ENCODE peak calls at places on chromosomes 6 and 20, in five cellular contexts. L, B, Q, Y and G are unnamed samples.

GRCh38 chr6:43014434-43014909 is 423 bp downstream of the KLHDC3 start:
- DNase-seq in L (peak; percentile 45), B (no peak), Q (no peak), Y (no peak), G (peak; percentile 26)

GRCh38 chr6:98985391-98985790 is 37.6 kb upstream of the FBXL4 start:
- DNase-seq in L (no peak), B (no peak), Q (no peak), Y (no peak), G (no peak)

GRCh38 chr6:100719883-100720682 is 161.0 kb downstream of the ASCC3 start:
- DNase-seq in L (peak; percentile 41), B (no peak), Q (no peak), Y (peak; percentile 27), G (no peak)

GRCh38 chr6:14466278-14466677 is 348.7 kb downstream of the CD83 start:
- DNase-seq in L (peak; percentile 58), B (no peak), Q (no peak), Y (no peak), G (no peak)

GRCh38 chr20:58361549-58361948 is 27.5 kb upstream of the VAPB start:
- DNase-seq in L (peak; percentile 51), B (no peak), Q (no peak), Y (peak; percentile 35), G (no peak)

GRCh38 chr6:42095066-42095465 is 44.7 kb downstream of the TAF8 start:
- DNase-seq in L (no peak), B (no peak), Q (no peak), Y (peak; percentile 37), G (no peak)

GRCh38 chr6:24936641-24937317 is 1.0 kb upstream of the RIPOR2 start:
- DNase-seq in L (peak; percentile 58), B (no peak), Q (no peak), Y (no peak), G (no peak)

GRCh38 chr6:35230950-35231349 is 17.2 kb downstream of the SCUBE3 start:
- DNase-seq in L (no peak), B (no peak), Q (no peak), Y (no peak), G (no peak)

GRCh38 chr20:18020931-18021330 is 36.8 kb downstream of the OVOL2 start:
- DNase-seq in L (no peak), B (no peak), Q (no peak), Y (no peak), G (peak; percentile 14)

GRCh38 chr6:79570802-79571367 is 33.7 kb upstream of the LCA5 start:
- DNase-seq in L (peak; percentile 48), B (no peak), Q (no peak), Y (no peak), G (no peak)

GRCh38 chr6:5175635-5176034 is 85.1 kb downstream of the LYRM4 start:
- DNase-seq in L (no peak), B (no peak), Q (no peak), Y (no peak), G (no peak)

GRCh38 chr20:41395669-41396664 is 29.3 kb upstream of the EMILIN3 start:
- DNase-seq in L (peak; percentile 10), B (peak; percentile 55), Q (peak; percentile 30), Y (peak; percentile 34), G (peak; percentile 23)

GRCh38 chr6:51827580-51827979 is 259.8 kb downstream of the PKHD1 start:
- DNase-seq in L (no peak), B (no peak), Q (no peak), Y (no peak), G (no peak)

GRCh38 chr6:32944265-32944664 is 3.4 kb upstream of the HLA-DMB start:
- DNase-seq in L (no peak), B (no peak), Q (no peak), Y (no peak), G (peak; percentile 28)

GRCh38 chr6:137150072-137150471 is 23.4 kb downstream of the IL22RA2 start:
- DNase-seq in L (no peak), B (no peak), Q (no peak), Y (no peak), G (no peak)

GRCh38 chr6:78607188-78607587 is 260.2 kb upstream of the IRAK1BP1 start:
- DNase-seq in L (peak; percentile 49), B (no peak), Q (no peak), Y (no peak), G (no peak)

GRCh38 chr20:23520185-23520584 is 29.3 kb downstream of the CST8 start:
- DNase-seq in L (no peak), B (no peak), Q (no peak), Y (peak; percentile 62), G (no peak)

GRCh38 chr6:62445521-62445920 is 159.5 kb upstream of the KHDRBS2 start:
- DNase-seq in L (no peak), B (no peak), Q (no peak), Y (no peak), G (no peak)

GRCh38 chr20:49276201-49276894 is 1.5 kb downstream of the ZNFX1 start:
- DNase-seq in L (peak; percentile 74), B (no peak), Q (no peak), Y (peak; percentile 30), G (peak; percentile 43)

GRCh38 chr20:47689726-47690125 is 95.6 kb downstream of the SULF2 start:
- DNase-seq in L (no peak), B (no peak), Q (no peak), Y (no peak), G (no peak)

GRCh38 chr6:7541175-7542064 is at the start of gene DSP:
- DNase-seq in L (no peak), B (peak; percentile 78), Q (peak; percentile 61), Y (peak; percentile 84), G (peak; percentile 75)

GRCh38 chr6:89134723-89135122 is 11.1 kb upstream of the PM20D2 start:
- DNase-seq in L (no peak), B (no peak), Q (no peak), Y (peak; percentile 51), G (no peak)

GRCh38 chr6:161152904-161153662 is 120.8 kb downstream of the AGPAT4 start:
- DNase-seq in L (no peak), B (no peak), Q (no peak), Y (no peak), G (no peak)

GRCh38 chr6:105401247-105402089 is 1.4 kb downstream of the PREP start:
- DNase-seq in L (peak; percentile 41), B (no peak), Q (no peak), Y (no peak), G (no peak)

GRCh38 chr6:939047-939363 is 246.1 kb upstream of the EXOC2 start:
- DNase-seq in L (no peak), B (no peak), Q (no peak), Y (no peak), G (no peak)

GRCh38 chr6:19205076-19205475 is 632.1 kb upstream of the ID4 start:
- DNase-seq in L (no peak), B (no peak), Q (no peak), Y (no peak), G (peak; percentile 43)

GRCh38 chr20:1478566-1478965 is 11.9 kb upstream of the NSFL1C start:
- DNase-seq in L (peak; percentile 52), B (no peak), Q (no peak), Y (no peak), G (peak; percentile 97)

GRCh38 chr6:24719125-24719931 is at the start of gene C6orf62:
- DNase-seq in L (peak; percentile 30), B (no peak), Q (peak; percentile 6), Y (peak; percentile 47), G (peak; percentile 29)

GRCh38 chr6:116468293-116468692 is 7.1 kb downstream of the CALHM6 start:
- DNase-seq in L (no peak), B (no peak), Q (no peak), Y (no peak), G (no peak)

GRCh38 chr6:37987008-37987407 is 167.5 kb downstream of the ZFAND3 start:
- DNase-seq in L (peak; percentile 60), B (no peak), Q (no peak), Y (no peak), G (peak; percentile 66)

GRCh38 chr20:35173576-35174192 is 1.8 kb downstream of the PROCR start:
- DNase-seq in L (no peak), B (no peak), Q (no peak), Y (no peak), G (no peak)

GRCh38 chr6:11430036-11430435 is 107.5 kb upstream of the TMEM170B start:
- DNase-seq in L (no peak), B (no peak), Q (no peak), Y (no peak), G (no peak)

DNA sequence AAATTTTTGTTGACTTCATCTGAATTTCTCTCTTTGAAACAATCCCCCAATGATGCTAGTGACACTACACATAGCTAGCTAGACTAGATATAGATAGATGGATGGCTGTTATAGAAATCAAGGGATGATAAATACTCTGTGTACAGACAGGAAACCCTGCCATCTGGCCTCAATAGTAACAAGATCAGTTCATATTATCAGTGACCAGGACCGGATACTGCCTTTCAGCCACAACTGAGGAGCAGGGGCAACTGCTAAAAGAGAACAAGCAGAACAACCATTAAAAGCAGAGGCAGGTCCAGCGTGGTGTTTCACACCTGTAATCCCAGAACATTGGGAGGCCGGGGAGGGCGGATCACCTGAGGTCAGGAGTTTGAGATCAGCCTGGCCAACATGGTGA is 118.3 kb upstream of the FAM184A start:
- DNase-seq in L (no peak), B (no peak), Q (no peak), Y (no peak), G (no peak)
- H3K27ac ChIP-seq in L (no peak overlapping the region), B (no peak overlapping the region), Q (no peak overlapping the region), Y (no peak overlapping the region), G (no peak overlapping the region)

DNA sequence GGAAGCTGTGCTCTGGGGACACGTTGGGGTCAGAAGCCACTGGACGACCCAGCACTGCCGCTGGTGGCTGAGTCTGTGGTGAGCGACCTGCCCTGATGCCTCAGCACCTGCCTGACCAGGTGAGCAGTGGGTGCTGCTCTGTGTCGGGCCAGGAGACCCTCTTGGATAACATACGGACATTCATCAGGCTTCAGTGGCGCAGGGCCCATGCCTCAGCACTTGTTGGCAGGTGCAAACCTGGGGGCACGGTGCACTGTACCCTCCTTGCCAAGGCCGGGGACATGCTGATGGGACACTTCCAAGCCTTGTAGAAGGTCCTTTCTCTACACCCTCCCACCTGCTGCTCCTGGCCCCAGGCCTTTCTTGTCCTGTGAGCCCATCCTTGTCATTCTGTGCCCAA is 34.1 kb downstream of the MYT1 start:
- DNase-seq in L (no peak), B (no peak), Q (no peak), Y (no peak), G (no peak)
- H3K18ac ChIP-seq in L (no peak overlapping the region), B (no peak overlapping the region), Q (peak overlapping the region; percentile 15), Y (no peak overlapping the region), G (no peak overlapping the region)

GRCh38 chr6:107124934-107125348 is 9.6 kb upstream of the BEND3 start:
- DNase-seq in L (no peak), B (no peak), Q (no peak), Y (peak; percentile 44), G (peak; percentile 16)
- H3K27ac ChIP-seq in L (no peak overlapping the region), B (no peak overlapping the region), Q (no peak overlapping the region), Y (no peak overlapping the region), G (no peak overlapping the region)

DNA sequence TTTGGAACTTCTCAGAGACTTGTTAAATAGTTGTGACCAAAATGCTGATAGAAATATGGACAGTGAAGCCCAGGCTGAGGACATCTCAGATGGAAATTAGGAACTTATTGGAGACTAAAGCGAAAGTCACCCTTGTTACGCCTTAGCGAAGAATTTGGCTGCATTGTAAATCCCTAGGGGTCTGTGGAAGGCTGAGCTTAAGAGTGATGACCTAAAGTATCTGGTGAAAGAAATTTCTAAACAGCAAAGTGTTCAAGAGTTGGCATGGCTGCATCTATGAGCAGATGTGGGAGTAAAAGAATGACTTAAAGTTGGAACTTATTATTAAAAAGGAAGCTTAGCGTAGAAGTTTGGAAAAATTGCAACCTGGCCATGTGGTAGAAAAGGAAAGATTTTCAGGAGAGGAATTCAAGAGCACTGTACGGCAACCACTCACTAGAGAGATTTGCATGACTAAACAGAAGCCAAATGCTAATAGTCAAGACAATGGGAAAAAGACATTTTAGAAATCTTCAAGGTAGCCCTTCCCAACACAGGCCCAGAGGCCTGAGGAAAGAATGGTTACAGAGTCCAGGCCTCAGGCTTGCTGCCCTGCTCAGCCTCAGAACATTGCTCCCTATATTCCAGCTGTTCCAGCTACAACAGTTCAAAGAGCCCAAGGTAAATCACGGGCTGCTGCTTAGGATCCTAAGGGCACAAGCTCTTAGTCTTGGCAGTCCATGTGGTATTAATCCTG is 61.6 kb upstream of the TNFRSF21 start:
- DNase-seq in L (no peak), B (no peak), Q (no peak), Y (no peak), G (no peak)
- H3K18ac ChIP-seq in L (no peak overlapping the region), B (no peak overlapping the region), Q (no peak overlapping the region), Y (no peak overlapping the region), G (no peak overlapping the region)